ENCODE peak calls at places on chromosomes 7 and 10, in ten cellular contexts. One of them, this sample, is unnamed.

GRCh38 chr10:98295907-98296306 is 27.9 kb upstream of the LOXL4 start:
- DNase-seq in Daoy: peak
- DNase-seq in right lobe of liver: no peak
- DNase-seq in naive thymus-derived CD4-positive, alpha-beta T cell: no peak
- DNase-seq in T-helper 1 cell: no peak
- DNase-seq in cardiac fibroblast: peak
- DNase-seq in T follicular helper cell: no peak
- DNase-seq in activated CD4-positive, CD25-positive, alpha-beta regulatory T cell: no peak
- DNase-seq in stimulated activated naive CD8-positive, alpha-beta T cell treated with anti-CD3 and anti-CD28 coated beads, Interleukin-15, Interleukin-2, amounts not matched to agents 100 U/mL and 50 U/mL, for 24 hours: no peak
- DNase-seq in neural crest cell: no peak
- DNase-seq in this sample: no peak

GRCh38 chr7:22935269-22935668 is 78.7 kb downstream of the HYCC1 start:
- DNase-seq in T-helper 1 cell: no peak
- DNase-seq in activated CD4-positive, CD25-positive, alpha-beta regulatory T cell: no peak
- DNase-seq in right lobe of liver: no peak
- DNase-seq in stimulated activated naive CD8-positive, alpha-beta T cell treated with anti-CD3 and anti-CD28 coated beads, Interleukin-15, Interleukin-2, amounts not matched to agents 100 U/mL and 50 U/mL, for 24 hours: no peak
- DNase-seq in cardiac fibroblast: peak
- DNase-seq in naive thymus-derived CD4-positive, alpha-beta T cell: no peak
- DNase-seq in Daoy: peak
- DNase-seq in neural crest cell: no peak
- DNase-seq in T follicular helper cell: no peak
- DNase-seq in this sample: no peak

GRCh38 chr10:62010366-62010765 is 108.9 kb downstream of the ARID5B start:
- DNase-seq in activated CD4-positive, CD25-positive, alpha-beta regulatory T cell: no peak
- DNase-seq in T-helper 1 cell: no peak
- DNase-seq in naive thymus-derived CD4-positive, alpha-beta T cell: no peak
- DNase-seq in right lobe of liver: no peak
- DNase-seq in cardiac fibroblast: no peak
- DNase-seq in Daoy: no peak
- DNase-seq in neural crest cell: no peak
- DNase-seq in stimulated activated naive CD8-positive, alpha-beta T cell treated with anti-CD3 and anti-CD28 coated beads, Interleukin-15, Interleukin-2, amounts not matched to agents 100 U/mL and 50 U/mL, for 24 hours: no peak
- DNase-seq in T follicular helper cell: no peak
- DNase-seq in this sample: no peak

GRCh38 chr10:59266321-59266720 is 89.9 kb downstream of the PHYHIPL start:
- DNase-seq in right lobe of liver: no peak
- DNase-seq in cardiac fibroblast: no peak
- DNase-seq in naive thymus-derived CD4-positive, alpha-beta T cell: no peak
- DNase-seq in T follicular helper cell: no peak
- DNase-seq in T-helper 1 cell: no peak
- DNase-seq in neural crest cell: no peak
- DNase-seq in stimulated activated naive CD8-positive, alpha-beta T cell treated with anti-CD3 and anti-CD28 coated beads, Interleukin-15, Interleukin-2, amounts not matched to agents 100 U/mL and 50 U/mL, for 24 hours: no peak
- DNase-seq in activated CD4-positive, CD25-positive, alpha-beta regulatory T cell: no peak
- DNase-seq in Daoy: no peak
- DNase-seq in this sample: no peak

GRCh38 chr10:86060386-86061280 is 306.0 kb downstream of the GRID1 start:
- DNase-seq in naive thymus-derived CD4-positive, alpha-beta T cell: no peak
- DNase-seq in T follicular helper cell: no peak
- DNase-seq in neural crest cell: no peak
- DNase-seq in right lobe of liver: no peak
- DNase-seq in activated CD4-positive, CD25-positive, alpha-beta regulatory T cell: no peak
- DNase-seq in T-helper 1 cell: no peak
- DNase-seq in Daoy: no peak
- DNase-seq in stimulated activated naive CD8-positive, alpha-beta T cell treated with anti-CD3 and anti-CD28 coated beads, Interleukin-15, Interleukin-2, amounts not matched to agents 100 U/mL and 50 U/mL, for 24 hours: no peak
- DNase-seq in cardiac fibroblast: no peak
- DNase-seq in this sample: no peak

GRCh38 chr10:43395571-43396060 is 13.4 kb downstream of the HNRNPF start:
- DNase-seq in activated CD4-positive, CD25-positive, alpha-beta regulatory T cell: no peak
- DNase-seq in neural crest cell: no peak
- DNase-seq in naive thymus-derived CD4-positive, alpha-beta T cell: no peak
- DNase-seq in Daoy: no peak
- DNase-seq in right lobe of liver: peak
- DNase-seq in T follicular helper cell: no peak
- DNase-seq in stimulated activated naive CD8-positive, alpha-beta T cell treated with anti-CD3 and anti-CD28 coated beads, Interleukin-15, Interleukin-2, amounts not matched to agents 100 U/mL and 50 U/mL, for 24 hours: peak
- DNase-seq in cardiac fibroblast: no peak
- DNase-seq in T-helper 1 cell: no peak
- DNase-seq in this sample: no peak

GRCh38 chr10:118272090-118272775 is 69.9 kb downstream of the FAM204A start:
- DNase-seq in T follicular helper cell: no peak
- DNase-seq in Daoy: no peak
- DNase-seq in stimulated activated naive CD8-positive, alpha-beta T cell treated with anti-CD3 and anti-CD28 coated beads, Interleukin-15, Interleukin-2, amounts not matched to agents 100 U/mL and 50 U/mL, for 24 hours: no peak
- DNase-seq in cardiac fibroblast: peak
- DNase-seq in naive thymus-derived CD4-positive, alpha-beta T cell: no peak
- DNase-seq in T-helper 1 cell: no peak
- DNase-seq in neural crest cell: no peak
- DNase-seq in activated CD4-positive, CD25-positive, alpha-beta regulatory T cell: no peak
- DNase-seq in right lobe of liver: no peak
- DNase-seq in this sample: no peak

GRCh38 chr10:21398549-21399345 is 126.7 kb downstream of the SKIDA1 start:
- DNase-seq in cardiac fibroblast: no peak
- DNase-seq in Daoy: peak
- DNase-seq in naive thymus-derived CD4-positive, alpha-beta T cell: no peak
- DNase-seq in activated CD4-positive, CD25-positive, alpha-beta regulatory T cell: no peak
- DNase-seq in T-helper 1 cell: no peak
- DNase-seq in T follicular helper cell: no peak
- DNase-seq in stimulated activated naive CD8-positive, alpha-beta T cell treated with anti-CD3 and anti-CD28 coated beads, Interleukin-15, Interleukin-2, amounts not matched to agents 100 U/mL and 50 U/mL, for 24 hours: no peak
- DNase-seq in neural crest cell: no peak
- DNase-seq in right lobe of liver: no peak
- DNase-seq in this sample: no peak

GRCh38 chr10:20406607-20407188 is 490.4 kb downstream of the NEBL start:
- DNase-seq in Daoy: no peak
- DNase-seq in T-helper 1 cell: no peak
- DNase-seq in right lobe of liver: no peak
- DNase-seq in neural crest cell: no peak
- DNase-seq in T follicular helper cell: no peak
- DNase-seq in activated CD4-positive, CD25-positive, alpha-beta regulatory T cell: no peak
- DNase-seq in stimulated activated naive CD8-positive, alpha-beta T cell treated with anti-CD3 and anti-CD28 coated beads, Interleukin-15, Interleukin-2, amounts not matched to agents 100 U/mL and 50 U/mL, for 24 hours: no peak
- DNase-seq in cardiac fibroblast: no peak
- DNase-seq in naive thymus-derived CD4-positive, alpha-beta T cell: no peak
- DNase-seq in this sample: no peak

GRCh38 chr7:28621369-28621807 is 209.1 kb downstream of the CREB5 start:
- DNase-seq in naive thymus-derived CD4-positive, alpha-beta T cell: no peak
- DNase-seq in neural crest cell: no peak
- DNase-seq in activated CD4-positive, CD25-positive, alpha-beta regulatory T cell: no peak
- DNase-seq in stimulated activated naive CD8-positive, alpha-beta T cell treated with anti-CD3 and anti-CD28 coated beads, Interleukin-15, Interleukin-2, amounts not matched to agents 100 U/mL and 50 U/mL, for 24 hours: no peak
- DNase-seq in T-helper 1 cell: no peak
- DNase-seq in right lobe of liver: no peak
- DNase-seq in Daoy: no peak
- DNase-seq in T follicular helper cell: no peak
- DNase-seq in cardiac fibroblast: no peak
- DNase-seq in this sample: no peak

GRCh38 chr7:130149575-130150139 is 55.5 kb downstream of the TMEM209 start:
- DNase-seq in T follicular helper cell: no peak
- DNase-seq in activated CD4-positive, CD25-positive, alpha-beta regulatory T cell: no peak
- DNase-seq in T-helper 1 cell: no peak
- DNase-seq in naive thymus-derived CD4-positive, alpha-beta T cell: no peak
- DNase-seq in Daoy: no peak
- DNase-seq in cardiac fibroblast: no peak
- DNase-seq in stimulated activated naive CD8-positive, alpha-beta T cell treated with anti-CD3 and anti-CD28 coated beads, Interleukin-15, Interleukin-2, amounts not matched to agents 100 U/mL and 50 U/mL, for 24 hours: no peak
- DNase-seq in right lobe of liver: no peak
- DNase-seq in neural crest cell: no peak
- DNase-seq in this sample: no peak

GRCh38 chr7:83072576-83073517 is 89.8 kb downstream of the PCLO start:
- DNase-seq in T follicular helper cell: no peak
- DNase-seq in Daoy: no peak
- DNase-seq in stimulated activated naive CD8-positive, alpha-beta T cell treated with anti-CD3 and anti-CD28 coated beads, Interleukin-15, Interleukin-2, amounts not matched to agents 100 U/mL and 50 U/mL, for 24 hours: no peak
- DNase-seq in T-helper 1 cell: no peak
- DNase-seq in naive thymus-derived CD4-positive, alpha-beta T cell: no peak
- DNase-seq in activated CD4-positive, CD25-positive, alpha-beta regulatory T cell: no peak
- DNase-seq in right lobe of liver: no peak
- DNase-seq in cardiac fibroblast: no peak
- DNase-seq in neural crest cell: no peak
- DNase-seq in this sample: no peak

GRCh38 chr7:135966341-135967043 is 10.7 kb downstream of the MTPN start:
- DNase-seq in activated CD4-positive, CD25-positive, alpha-beta regulatory T cell: no peak
- DNase-seq in stimulated activated naive CD8-positive, alpha-beta T cell treated with anti-CD3 and anti-CD28 coated beads, Interleukin-15, Interleukin-2, amounts not matched to agents 100 U/mL and 50 U/mL, for 24 hours: no peak
- DNase-seq in T-helper 1 cell: no peak
- DNase-seq in neural crest cell: no peak
- DNase-seq in Daoy: no peak
- DNase-seq in right lobe of liver: no peak
- DNase-seq in cardiac fibroblast: no peak
- DNase-seq in T follicular helper cell: no peak
- DNase-seq in naive thymus-derived CD4-positive, alpha-beta T cell: no peak
- DNase-seq in this sample: no peak

GRCh38 chr10:60147576-60148265 is 241.4 kb upstream of the CCDC6 start:
- DNase-seq in Daoy: no peak
- DNase-seq in neural crest cell: no peak
- DNase-seq in T follicular helper cell: no peak
- DNase-seq in stimulated activated naive CD8-positive, alpha-beta T cell treated with anti-CD3 and anti-CD28 coated beads, Interleukin-15, Interleukin-2, amounts not matched to agents 100 U/mL and 50 U/mL, for 24 hours: no peak
- DNase-seq in activated CD4-positive, CD25-positive, alpha-beta regulatory T cell: no peak
- DNase-seq in T-helper 1 cell: no peak
- DNase-seq in right lobe of liver: no peak
- DNase-seq in naive thymus-derived CD4-positive, alpha-beta T cell: no peak
- DNase-seq in cardiac fibroblast: no peak
- DNase-seq in this sample: no peak

GRCh38 chr10:31157125-31157983 is 125.7 kb upstream of the ZNF438 start:
- DNase-seq in neural crest cell: no peak
- DNase-seq in Daoy: peak
- DNase-seq in activated CD4-positive, CD25-positive, alpha-beta regulatory T cell: no peak
- DNase-seq in right lobe of liver: no peak
- DNase-seq in stimulated activated naive CD8-positive, alpha-beta T cell treated with anti-CD3 and anti-CD28 coated beads, Interleukin-15, Interleukin-2, amounts not matched to agents 100 U/mL and 50 U/mL, for 24 hours: no peak
- DNase-seq in T follicular helper cell: no peak
- DNase-seq in naive thymus-derived CD4-positive, alpha-beta T cell: no peak
- DNase-seq in T-helper 1 cell: no peak
- DNase-seq in cardiac fibroblast: peak
- DNase-seq in this sample: no peak

GRCh38 chr7:155198901-155199845 is 98.5 kb upstream of the INSIG1 start:
- DNase-seq in activated CD4-positive, CD25-positive, alpha-beta regulatory T cell: no peak
- DNase-seq in naive thymus-derived CD4-positive, alpha-beta T cell: no peak
- DNase-seq in Daoy: peak
- DNase-seq in neural crest cell: no peak
- DNase-seq in T-helper 1 cell: no peak
- DNase-seq in T follicular helper cell: no peak
- DNase-seq in cardiac fibroblast: peak
- DNase-seq in stimulated activated naive CD8-positive, alpha-beta T cell treated with anti-CD3 and anti-CD28 coated beads, Interleukin-15, Interleukin-2, amounts not matched to agents 100 U/mL and 50 U/mL, for 24 hours: peak
- DNase-seq in right lobe of liver: no peak
- DNase-seq in this sample: no peak